ENCODE peak calls at places on chromosomes 4 and X, in ten cellular contexts. B, I, Z, T, F, R, M, Y, A and W are unnamed samples.

GRCh38 chr4:10783351-10783750 is 98.8 kb upstream of the CLNK start:
- DNase-seq in Y (no peak), R (no peak), F (no peak), M (no peak), I (no peak), A (peak), B (no peak), Z (no peak), T (no peak), W (no peak)

GRCh38 chr4:75889537-75890199 is 12.6 kb downstream of the PPEF2 start:
- DNase-seq in Z (no peak), B (no peak), T (no peak), A (no peak), I (no peak), R (no peak), Y (no peak), M (no peak), F (no peak), W (no peak)

GRCh38 chr4:110611968-110612447 is 10.9 kb downstream of the PITX2 start:
- DNase-seq in F (no peak), Z (no peak), B (no peak), R (no peak), I (no peak), T (no peak), M (no peak), A (no peak), Y (peak), W (no peak)

GRCh38 chrX:78997870-78998558 is 52.8 kb downstream of the P2RY10 start:
- DNase-seq in A (no peak), T (no peak), Z (no peak), F (no peak), B (no peak), I (no peak), Y (peak), M (no peak), R (no peak), W (no peak)

GRCh38 chr4:42104521-42104920 is 47.9 kb downstream of the BEND4 start:
- DNase-seq in Y (no peak), A (peak), T (no peak), R (no peak), Z (no peak), I (no peak), M (no peak), B (no peak), F (no peak), W (no peak)

GRCh38 chr4:146271466-146271865 is 57.1 kb downstream of the REELD1 start:
- DNase-seq in Y (no peak), F (no peak), A (no peak), Z (no peak), R (no peak), M (no peak), T (no peak), I (no peak), B (no peak), W (no peak)

GRCh38 chr4:118586357-118586790 is 98.8 kb upstream of the METTL14 start:
- DNase-seq in Z (no peak), Y (no peak), T (no peak), F (peak), R (no peak), B (no peak), M (no peak), I (no peak), A (no peak), W (no peak)

GRCh38 chrX:4570141-4570540 is 856.7 kb upstream of the PRKX start:
- DNase-seq in T (no peak), M (no peak), Z (no peak), R (no peak), B (no peak), A (no peak), Y (no peak), F (no peak), I (no peak), W (no peak)

GRCh38 chr4:102514298-102514964 is 13.3 kb downstream of the NFKB1 start:
- DNase-seq in T (no peak), I (no peak), F (no peak), M (no peak), A (no peak), Y (no peak), Z (no peak), B (no peak), R (no peak), W (no peak)

GRCh38 chrX:101229155-101229554 is 9.6 kb downstream of the DRP2 start:
- DNase-seq in Z (no peak), R (no peak), Y (no peak), T (no peak), A (peak), F (no peak), B (no peak), I (peak), M (no peak), W (no peak)

GRCh38 chr4:25927361-25928040 is 13.5 kb downstream of the SMIM20 start:
- DNase-seq in F (no peak), I (no peak), Z (no peak), A (no peak), Y (no peak), B (no peak), M (no peak), T (no peak), R (no peak), W (no peak)

GRCh38 chr4:38905657-38906398 is 38.2 kb downstream of the FAM114A1 start:
- DNase-seq in I (no peak), Y (no peak), F (no peak), Z (no peak), R (no peak), B (no peak), T (no peak), M (no peak), A (no peak), W (no peak)

GRCh38 chr4:70613182-70613892 is 15.2 kb upstream of the ENAM start:
- DNase-seq in M (no peak), F (no peak), Y (no peak), I (no peak), R (no peak), A (no peak), Z (no peak), T (no peak), B (no peak), W (no peak)

GRCh38 chr4:185889566-185889965 is 77.6 kb upstream of the SORBS2 start:
- DNase-seq in I (no peak), R (no peak), Y (no peak), T (no peak), A (no peak), B (no peak), Z (no peak), M (no peak), F (no peak), W (no peak)

GRCh38 chr4:130028552-130028951 is 932.6 kb downstream of the C4orf33 start:
- DNase-seq in F (no peak), B (no peak), I (no peak), A (no peak), M (no peak), Z (no peak), R (no peak), T (no peak), Y (no peak), W (no peak)